ENCODE peak calls at places on chromosomes 5 and 9, in five cellular contexts. F, L, J, G and C are unnamed samples.

GRCh38 chr9:121107041-121107440 is 32.3 kb downstream of the CNTRL start:
- DNase-seq in G (no peak), F (peak; percentile 27), L (peak; percentile 27), J (peak; percentile 10), C (no peak)

GRCh38 chr5:40578501-40579451 is 100.9 kb upstream of the PTGER4 start:
- DNase-seq in J (no peak), G (peak; percentile 76), L (no peak), F (no peak), C (peak; percentile 14)

GRCh38 chr5:72256536-72256935 is 63.5 kb downstream of the MRPS27 start:
- DNase-seq in J (no peak), L (no peak), F (no peak), G (no peak), C (peak; percentile 72)

GRCh38 chr9:133449760-133450159 is 10.0 kb upstream of the CACFD1 start:
- DNase-seq in L (no peak), F (peak; percentile 73), G (no peak), J (peak; percentile 50), C (no peak)

GRCh38 chr9:137429974-137430722 is 7.0 kb downstream of the NOXA1 start:
- DNase-seq in J (no peak), F (no peak), L (peak; percentile 85), G (no peak), C (no peak)

GRCh38 chr5:179260324-179261070 is 84.8 kb downstream of the ADAMTS2 start:
- DNase-seq in J (no peak), L (no peak), G (no peak), F (no peak), C (no peak)

GRCh38 chr9:130467371-130467770 is 22.6 kb downstream of the ASS1 start:
- DNase-seq in J (no peak), L (no peak), G (no peak), F (no peak), C (no peak)

GRCh38 chr5:75617746-75618352 is 6.6 kb downstream of the ANKDD1B start:
- DNase-seq in L (no peak), F (no peak), J (no peak), G (no peak), C (no peak)

GRCh38 chr5:39014544-39014943 is 59.7 kb downstream of the RICTOR start:
- DNase-seq in L (no peak), J (peak; percentile 6), G (no peak), F (no peak), C (no peak)

GRCh38 chr5:74241751-74242140 is 398.8 kb downstream of the ENC1 start:
- DNase-seq in G (no peak), L (no peak), J (no peak), F (no peak), C (no peak)

GRCh38 chr5:96868603-96869371 is 7.5 kb upstream of the ERAP2 start:
- DNase-seq in F (peak; percentile 54), G (no peak), J (peak; percentile 62), L (peak; percentile 51), C (peak; percentile 70)

GRCh38 chr9:4541848-4542247 is 51.6 kb downstream of the SLC1A1 start:
- DNase-seq in F (no peak), G (no peak), L (no peak), J (no peak), C (peak; percentile 18)

GRCh38 chr5:159215886-159216285 is 6.5 kb upstream of the RNF145 start:
- DNase-seq in F (no peak), J (no peak), G (no peak), L (no peak), C (no peak)

GRCh38 chr9:95305770-95306492 is 11.6 kb downstream of the FANCC start:
- DNase-seq in F (no peak), L (no peak), J (no peak), G (no peak), C (peak; percentile 35)

GRCh38 chr5:134273642-134274361 is 47.9 kb upstream of the PPP2CA start:
- DNase-seq in J (no peak), F (no peak), G (no peak), L (no peak), C (no peak)

GRCh38 chr9:96436063-96436455 is 13.9 kb upstream of the HABP4 start:
- DNase-seq in L (no peak), J (no peak), G (no peak), F (no peak), C (no peak)

GRCh38 chr5:116502616-116503015 is 72.0 kb downstream of the SEMA6A start:
- DNase-seq in G (no peak), F (no peak), J (no peak), L (no peak), C (peak; percentile 26)

GRCh38 chr5:63603996-63604395 is 358.2 kb downstream of the HTR1A start:
- DNase-seq in J (no peak), L (no peak), F (no peak), G (no peak), C (no peak)

GRCh38 chr5:64569880-64570279 is 64.1 kb downstream of the RGS7BP start:
- DNase-seq in J (no peak), L (no peak), G (no peak), F (no peak), C (no peak)

GRCh38 chr5:31361234-31361633 is 167.7 kb downstream of the CDH6 start:
- DNase-seq in F (no peak), L (no peak), J (no peak), G (no peak), C (no peak)

GRCh38 chr9:27108981-27109541 is at the start of gene TEK:
- DNase-seq in L (no peak), F (no peak), G (no peak), J (no peak), C (peak; percentile 85)

GRCh38 chr5:38870595-38870994 is 24.8 kb downstream of the OSMR start:
- DNase-seq in F (no peak), J (no peak), G (no peak), L (no peak), C (no peak)

GRCh38 chr5:154679501-154679900 is 75.7 kb upstream of the LARP1 start:
- DNase-seq in J (no peak), F (no peak), G (no peak), L (no peak), C (no peak)

GRCh38 chr5:152938630-152939029 is 533.6 kb upstream of the NMUR2 start:
- DNase-seq in L (no peak), J (no peak), G (no peak), F (no peak), C (no peak)

GRCh38 chr5:124663101-124663506 is 83.3 kb downstream of the ZNF608 start:
- DNase-seq in L (peak; percentile 44), F (no peak), G (no peak), J (peak; percentile 95), C (no peak)

GRCh38 chr9:116572095-116572748 is 114.9 kb upstream of the TRIM32 start:
- DNase-seq in G (no peak), J (peak; percentile 64), L (peak; percentile 89), F (peak; percentile 87), C (peak; percentile 41)

GRCh38 chr9:116149844-116150243 is 3.7 kb upstream of the PAPPA start:
- DNase-seq in F (no peak), G (no peak), J (no peak), L (peak; percentile 51), C (no peak)

GRCh38 chr9:134681061-134681661 is 39.6 kb downstream of the COL5A1 start:
- DNase-seq in J (no peak), G (no peak), L (no peak), F (no peak), C (no peak)

GRCh38 chr5:144072518-144072927 is 97.9 kb downstream of the YIPF5 start:
- DNase-seq in G (no peak), J (no peak), L (no peak), F (no peak), C (peak; percentile 64)
- TF ChIP-seq MAX in G (no peak), J (no peak), L (no peak), F (no peak), C (no peak)

GRCh38 chr9:69180670-69181069 is 6.6 kb downstream of the TJP2 start:
- DNase-seq in G (no peak), L (peak; percentile 90), F (peak; percentile 64), J (peak; percentile 93), C (peak; percentile 98)
- TF ChIP-seq MYC in G (no peak), L (no peak), F (no peak), J (no peak), C (peak; percentile 42)

GRCh38 chr9:97808415-97808814 is 44.6 kb upstream of the FOXE1 start:
- DNase-seq in F (no peak), L (no peak), J (no peak), G (no peak), C (no peak)
- H3K4me1 ChIP-seq in F (peaks cover 15% of the 10 kb centered on the region), L (peaks cover 2% of the 10 kb centered on the region), J (peaks cover 7% of the 10 kb centered on the region), G (no peaks in the 10 kb centered on the region), C (peaks cover 12% of the 10 kb centered on the region)

DNA sequence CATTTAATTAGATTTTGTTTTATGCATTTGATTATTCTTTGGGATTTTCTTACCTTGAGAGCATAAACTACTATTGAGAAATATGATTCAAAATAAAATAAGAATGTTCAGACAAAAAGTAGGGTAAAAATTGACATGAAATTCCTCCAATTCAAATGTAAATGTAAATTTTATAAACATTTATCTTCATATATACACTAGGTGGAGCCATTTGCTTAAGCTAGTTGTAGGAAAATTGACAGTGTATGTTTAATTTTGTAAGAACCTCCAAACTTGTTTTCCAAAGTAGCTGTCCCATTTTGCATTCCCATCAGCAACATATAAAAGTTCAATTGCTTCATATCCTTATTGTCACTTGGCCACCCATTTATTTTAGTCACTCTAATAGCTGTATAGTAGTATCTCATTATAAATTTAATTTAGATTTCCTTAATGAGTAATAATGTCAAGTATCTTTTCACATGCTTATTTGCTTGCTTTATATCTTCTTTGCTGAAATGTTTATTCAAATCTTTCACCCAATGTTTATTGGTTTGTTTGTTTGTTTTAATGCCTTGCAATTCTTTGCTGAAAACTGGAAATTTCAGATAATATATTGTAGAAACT is 37.6 kb upstream of the SLCO6A1 start:
- DNase-seq in J (no peak), L (no peak), G (no peak), F (no peak), C (peak; percentile 27)
- TF ChIP-seq MAX in J (no peak), L (no peak), G (no peak), F (no peak), C (no peak)

GRCh38 chr5:142221091-142221860 is 103.5 kb downstream of the SPRY4 start:
- DNase-seq in J (peak; percentile 89), F (no peak), L (no peak), G (no peak), C (no peak)

GRCh38 chr5:142219146-142219545 is 105.7 kb downstream of the SPRY4 start:
- DNase-seq in J (no peak), F (no peak), G (no peak), L (no peak), C (no peak)

GRCh38 chr5:142222881-142223558 is 101.8 kb downstream of the SPRY4 start:
- DNase-seq in J (no peak), F (no peak), G (peak; percentile 4), L (no peak), C (no peak)

GRCh38 chr5:142225141-142225540 is 99.7 kb downstream of the SPRY4 start:
- DNase-seq in J (no peak), F (no peak), L (no peak), G (no peak), C (no peak)

DNA sequence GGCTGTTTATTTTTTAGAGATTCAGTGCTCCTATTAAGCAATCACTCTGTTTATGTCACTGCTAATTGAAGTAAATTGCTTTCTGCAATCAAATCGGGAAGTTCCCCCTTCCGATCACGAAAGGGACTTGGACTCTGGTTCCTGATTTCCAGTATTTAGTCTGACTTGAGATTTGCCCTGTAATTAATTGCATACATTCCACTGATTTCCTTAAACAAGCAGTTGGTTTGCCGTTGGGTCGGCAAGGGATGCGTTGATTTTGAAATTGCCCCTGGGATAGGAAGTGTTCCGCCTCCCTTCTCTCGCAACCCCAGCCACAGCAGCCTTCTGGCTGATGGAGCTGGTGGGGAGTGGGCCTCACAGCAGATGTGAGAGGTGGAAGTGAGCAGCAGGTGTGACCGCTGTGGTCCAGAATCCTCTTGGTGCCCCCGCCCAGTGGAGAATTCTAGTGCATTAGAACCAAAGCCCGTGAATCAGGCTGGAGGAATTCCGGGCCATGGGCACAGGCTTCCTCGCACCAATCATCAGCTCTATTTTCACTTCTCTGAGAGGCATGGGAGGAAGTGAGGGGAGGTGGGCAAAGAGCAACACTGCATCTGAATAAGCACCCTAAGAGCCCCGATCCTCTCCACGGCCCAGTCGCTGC is 102.5 kb downstream of the SPRY4 start:
- DNase-seq in G (no peak), L (no peak), J (no peak), F (no peak), C (peak; percentile 23)
- TF ChIP-seq MYC in G (no peak), L (no peak), J (no peak), F (no peak), C (no peak)